ENCODE peak calls at places on chromosome 17, in four cellular contexts. N is A549, X is tibial nerve, U is SK-N-SH. W is an unnamed sample.
A peak's percentile ranks its signal among the peaks of the same experiment; 100 is the strongest.

GRCh38 chr17:57097832-57098421 is 12.9 kb downstream of the AKAP1 start:
- DNase-seq in N (no peak), X (no peak), U (peak; percentile 77), W (no peak)

GRCh38 chr17:21358185-21358584 is 18.0 kb upstream of the KCNJ12 start:
- DNase-seq in N (no peak), X (no peak), U (no peak), W (no peak)

GRCh38 chr17:9959377-9959981 is 54.4 kb upstream of the RCVRN start:
- DNase-seq in N (peak; percentile 74), X (no peak), U (peak; percentile 71), W (no peak)

GRCh38 chr17:19523690-19524089 is 10.0 kb upstream of the SLC47A1 start:
- DNase-seq in N (no peak), X (no peak), U (no peak), W (no peak)

GRCh38 chr17:42453544-42453943 is 5.1 kb upstream of the ATP6V0A1 start:
- DNase-seq in N (no peak), X (no peak), U (no peak), W (no peak)

GRCh38 chr17:30559656-30560055 is 82.4 kb downstream of the GOSR1 start:
- DNase-seq in N (no peak), X (no peak), U (no peak), W (no peak)

GRCh38 chr17:35166526-35166925 is 18.9 kb downstream of the UNC45B start:
- DNase-seq in N (no peak), X (no peak), U (no peak), W (no peak)

GRCh38 chr17:8698142-8699050 is 46.2 kb downstream of the CCDC42 start:
- DNase-seq in N (no peak), X (no peak), U (peak; percentile 55), W (no peak)

DNA sequence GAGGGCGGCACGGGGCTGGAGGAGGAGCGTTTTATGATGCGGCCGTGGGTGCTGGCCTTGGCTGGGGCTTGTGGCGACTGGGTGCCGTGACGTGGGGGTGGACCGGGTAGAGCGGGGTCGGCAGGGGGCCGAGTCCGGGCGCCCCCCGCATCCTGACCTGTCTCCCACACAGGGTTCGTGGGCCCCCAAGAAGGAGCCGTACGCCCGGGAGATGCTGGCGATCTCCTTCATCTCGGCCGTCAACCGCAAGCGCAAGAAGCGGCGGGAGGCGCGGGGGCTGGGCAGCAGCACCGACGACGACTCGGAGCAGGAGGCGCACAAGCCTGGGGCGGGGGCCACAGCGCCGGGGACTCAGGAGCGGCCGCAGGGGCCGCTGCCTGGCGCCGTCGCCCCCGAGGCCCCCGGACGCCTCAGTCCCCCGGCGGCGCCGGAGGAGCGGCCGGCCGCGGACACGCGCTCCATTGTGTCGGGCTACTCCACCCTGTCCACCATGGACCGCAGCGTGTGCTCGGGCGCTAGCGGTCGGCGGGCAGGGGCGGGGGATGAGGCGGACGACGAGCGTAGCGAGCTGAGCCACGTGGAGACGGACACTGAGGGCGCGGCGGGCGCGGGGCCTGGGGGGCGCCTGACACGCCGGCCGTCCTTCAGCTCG is 81.6 kb downstream of the ARHGAP23 start:
- DNase-seq in N (no peak), X (no peak), U (no peak), W (no peak)
- H3K4me3 ChIP-seq in N (no peak overlapping the region), X (peak overlapping the region; percentile 23), U (peak overlapping the region; percentile 50), W (no peak overlapping the region)

GRCh38 chr17:50508573-50509460 is 578 bp downstream of the MYCBPAP start:
- DNase-seq in N (no peak), X (no peak), U (no peak), W (no peak)
- TF ChIP-seq CTCF in N (no peak), X (no peak), U (peak; percentile 39), W (no peak)

GRCh38 chr17:5110816-5111215 is 862 bp downstream of the ZNF232 start:
- DNase-seq in N (no peak), X (no peak), U (no peak), W (no peak)
- H3K4me3 ChIP-seq in N (peak overlapping the region; percentile 53), X (peak overlapping the region; percentile 96), U (peak overlapping the region; percentile 81), W (peak overlapping the region; percentile 72)

DNA sequence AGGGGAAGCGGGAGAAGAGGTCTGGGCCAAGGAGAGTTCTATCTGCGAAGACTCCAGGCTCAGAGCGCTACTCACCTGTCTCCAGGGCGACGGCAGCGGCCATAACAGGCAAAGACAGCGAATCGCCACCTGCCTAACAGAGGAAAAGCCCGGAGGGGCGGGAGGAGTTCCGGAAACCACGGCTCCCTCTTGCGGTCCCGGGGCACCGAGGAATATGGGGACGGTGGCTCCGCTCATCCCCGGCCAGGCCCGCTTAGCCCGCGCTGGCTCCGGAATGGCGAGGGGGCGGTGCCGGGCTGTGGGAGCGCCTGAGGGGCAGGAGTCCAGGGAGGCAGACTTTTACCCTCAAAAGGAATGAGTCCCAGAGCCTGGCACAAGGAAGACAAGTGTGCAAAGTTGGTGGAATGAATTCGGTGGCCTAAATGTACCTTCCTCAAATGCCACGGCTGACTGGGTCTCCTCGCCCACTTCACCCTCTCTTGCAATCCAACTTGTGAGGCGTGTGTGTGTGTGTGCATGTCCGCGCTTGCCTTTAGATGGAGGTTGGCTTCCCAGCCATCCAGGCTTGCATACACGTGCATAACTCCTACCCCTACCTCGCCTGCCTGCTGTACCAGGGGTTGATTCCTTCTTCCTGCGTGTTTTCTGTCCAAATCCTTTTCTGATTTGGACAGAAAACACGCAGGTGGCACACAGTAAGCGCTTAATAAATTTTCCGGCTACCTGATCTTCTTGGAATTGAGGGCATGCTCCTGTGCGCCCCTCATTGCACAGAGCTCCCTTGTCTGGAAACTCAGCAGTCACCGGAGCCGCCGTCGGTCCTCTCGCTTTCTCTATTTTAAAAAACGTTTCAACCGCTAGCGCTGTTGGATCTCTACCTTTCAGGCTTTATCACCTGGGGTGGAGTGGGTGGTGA is 3.5 kb downstream of the C17orf100 start:
- DNase-seq in N (no peak), X (no peak), U (no peak), W (no peak)
- TF ChIP-seq CTCF in N (no peak), X (no peak), U (no peak), W (no peak)

DNA sequence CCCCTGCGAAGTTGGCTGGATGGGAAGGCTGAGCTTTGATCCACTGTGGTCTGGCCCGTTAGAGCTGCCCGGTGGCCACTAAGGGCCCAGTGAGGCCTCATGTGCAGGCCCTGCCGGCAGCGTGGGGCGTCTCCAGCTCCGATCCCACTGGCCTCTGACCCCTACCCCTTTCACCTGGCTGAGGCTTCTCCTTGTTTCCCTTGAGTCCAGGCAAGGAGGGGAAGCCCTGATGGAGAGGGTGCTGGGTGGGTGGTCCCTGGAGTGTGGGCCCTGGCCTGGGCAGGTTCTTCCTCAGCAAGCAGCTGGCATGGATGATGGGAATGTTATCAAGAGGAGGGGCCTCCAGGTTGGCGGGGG is 356.8 kb downstream of the SEC14L1 start:
- DNase-seq in N (no peak), X (peak; percentile 11), U (peak; percentile 33), W (no peak)
- H3K4me3 ChIP-seq in N (no peak overlapping the region), X (no peak overlapping the region), U (no peak overlapping the region), W (no peak overlapping the region)

GRCh38 chr17:64236827-64237403 is 26.1 kb downstream of the TEX2 start:
- DNase-seq in N (peak; percentile 15), X (no peak), U (no peak), W (no peak)
- TF ChIP-seq CTCF in N (no peak), X (no peak), U (peak; percentile 54), W (peak; percentile 43)

DNA sequence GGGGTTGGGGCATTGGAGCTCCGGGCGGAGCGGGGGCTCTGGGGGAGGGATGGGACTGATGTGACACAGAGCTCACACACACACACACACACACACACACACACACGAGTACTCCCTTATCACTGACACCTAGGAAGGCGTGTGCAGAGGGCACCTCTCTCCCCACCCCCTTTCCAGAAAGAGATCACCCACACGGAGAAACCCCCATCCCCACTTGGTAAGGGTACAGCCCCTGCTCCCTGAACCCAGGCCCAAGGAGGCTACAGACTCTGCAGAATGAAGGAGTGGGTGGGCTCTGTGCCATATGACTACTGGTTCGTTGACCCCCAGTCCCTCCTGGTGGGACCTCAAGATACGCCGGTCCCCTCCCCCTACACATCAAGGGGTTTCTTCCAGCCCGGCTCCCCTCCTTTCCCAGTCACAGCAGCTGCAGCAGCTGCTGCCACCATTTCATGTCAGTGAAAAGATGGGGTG is 8.7 kb upstream of the ARHGAP23 start:
- DNase-seq in N (no peak), X (no peak), U (no peak), W (no peak)
- H3K4me3 ChIP-seq in N (peak overlapping the region; percentile 45), X (no peak overlapping the region), U (peak overlapping the region; percentile 48), W (no peak overlapping the region)

GRCh38 chr17:81865733-81866439 is 5.3 kb downstream of the ARHGDIA start:
- DNase-seq in N (no peak), X (no peak), U (peak; percentile 23), W (no peak)

GRCh38 chr17:81863123-81863675 is 2.9 kb upstream of the P4HB start:
- DNase-seq in N (no peak), X (no peak), U (no peak), W (no peak)

GRCh38 chr17:81865358-81865732 is 5.0 kb upstream of the P4HB start:
- DNase-seq in N (no peak), X (no peak), U (no peak), W (no peak)

GRCh38 chr17:81866440-81867122 is 4.6 kb downstream of the ARHGDIA start:
- DNase-seq in N (no peak), X (no peak), U (peak; percentile 47), W (no peak)

GRCh38 chr17:81863833-81864768 is 3.8 kb upstream of the P4HB start:
- DNase-seq in N (peak; percentile 58), X (no peak), U (peak; percentile 27), W (no peak)
- TF ChIP-seq CTCF in N (peak; percentile 15), X (no peak), U (no peak), W (no peak)

DNA sequence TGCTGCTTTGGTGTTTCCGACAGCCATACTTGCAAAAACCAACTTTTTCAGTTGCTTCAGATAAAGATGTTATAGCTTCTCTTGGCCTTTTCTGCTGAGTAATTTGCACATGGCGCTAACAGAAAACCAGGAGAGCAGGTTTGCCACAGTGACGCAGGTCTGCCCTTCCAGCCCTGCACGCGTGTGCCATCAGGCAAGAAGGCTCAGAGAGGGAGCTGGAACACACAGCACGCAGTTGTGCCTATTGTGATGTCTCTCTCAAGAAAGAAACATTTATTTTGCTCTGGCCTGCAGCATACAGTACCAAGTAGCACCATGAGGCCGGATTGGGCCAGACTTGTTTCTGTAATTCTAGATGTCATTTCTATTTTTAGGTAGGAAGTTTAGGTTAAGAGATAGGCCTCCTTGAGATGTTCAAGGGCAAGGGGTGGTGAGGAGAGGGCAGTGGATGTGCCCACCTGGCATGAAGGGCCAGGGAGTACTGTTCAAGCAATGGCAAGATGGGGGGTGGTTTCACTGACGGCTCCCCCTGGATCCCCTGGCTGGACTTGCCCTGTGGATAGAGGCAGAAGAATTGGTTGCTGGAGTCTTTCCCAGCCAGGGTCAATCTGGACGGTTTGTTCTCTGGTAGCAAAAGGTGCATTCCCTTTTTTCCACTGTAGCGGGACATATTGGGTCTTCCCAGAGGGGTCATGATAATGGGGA is 1.9 kb downstream of the CBX2 start:
- DNase-seq in N (no peak), X (no peak), U (no peak), W (no peak)
- H3K4me3 ChIP-seq in N (no peak overlapping the region), X (no peak overlapping the region), U (peak overlapping the region; percentile 84), W (no peak overlapping the region)

W was measured in GM12864.